ENCODE peak calls at places on chromosome 3, in four cellular contexts. One of them, this sample, is unnamed.

GRCh38 chr3:179450321-179450720 is 949 bp downstream of the GNB4 start:
- DNase-seq in AG09309: no peak
- DNase-seq in keratinocyte: no peak
- DNase-seq in fibroblast of villous mesenchyme: peak; percentile 48
- DNase-seq in this sample: no peak

GRCh38 chr3:117193390-117193789 is 483.8 kb downstream of the TUSC7 start:
- DNase-seq in AG09309: no peak
- DNase-seq in keratinocyte: no peak
- DNase-seq in fibroblast of villous mesenchyme: peak; percentile 1
- DNase-seq in this sample: no peak

GRCh38 chr3:71466483-71466882 is 117.0 kb downstream of the FOXP1 start:
- DNase-seq in AG09309: no peak
- DNase-seq in keratinocyte: no peak
- DNase-seq in fibroblast of villous mesenchyme: peak; percentile 13
- DNase-seq in this sample: no peak

GRCh38 chr3:196097373-196098154 is 15.7 kb upstream of the TFRC start:
- DNase-seq in AG09309: no peak
- DNase-seq in keratinocyte: no peak
- DNase-seq in fibroblast of villous mesenchyme: no peak
- DNase-seq in this sample: no peak

GRCh38 chr3:49018707-49019006 is 277 bp upstream of the DALRD3 start:
- DNase-seq in AG09309: no peak
- DNase-seq in keratinocyte: no peak
- DNase-seq in fibroblast of villous mesenchyme: peak; percentile 12
- DNase-seq in this sample: no peak

GRCh38 chr3:73380735-73381532 is 243.8 kb downstream of the PDZRN3 start:
- DNase-seq in AG09309: no peak
- DNase-seq in keratinocyte: no peak
- DNase-seq in fibroblast of villous mesenchyme: no peak
- DNase-seq in this sample: no peak

GRCh38 chr3:57530071-57530608 is 14.0 kb downstream of the DNAH12 start:
- DNase-seq in AG09309: no peak
- DNase-seq in keratinocyte: no peak
- DNase-seq in fibroblast of villous mesenchyme: peak; percentile 27
- DNase-seq in this sample: peak; percentile 34

GRCh38 chr3:115961390-115961789 is 338.1 kb downstream of the GAP43 start:
- DNase-seq in AG09309: no peak
- DNase-seq in keratinocyte: no peak
- DNase-seq in fibroblast of villous mesenchyme: no peak
- DNase-seq in this sample: peak; percentile 13

GRCh38 chr3:86731501-86731901 is 259.4 kb downstream of the VGLL3 start:
- DNase-seq in AG09309: no peak
- DNase-seq in keratinocyte: no peak
- DNase-seq in fibroblast of villous mesenchyme: no peak
- DNase-seq in this sample: no peak

GRCh38 chr3:196208942-196209695 is 2.1 kb downstream of the ZDHHC19 start:
- DNase-seq in AG09309: no peak
- DNase-seq in keratinocyte: no peak
- DNase-seq in fibroblast of villous mesenchyme: no peak
- DNase-seq in this sample: no peak

GRCh38 chr3:138653567-138653966 is 45.0 kb downstream of the FAIM start:
- DNase-seq in AG09309: no peak
- DNase-seq in keratinocyte: no peak
- DNase-seq in fibroblast of villous mesenchyme: no peak
- DNase-seq in this sample: no peak

GRCh38 chr3:198061119-198062067 is 101.4 kb downstream of the LMLN start:
- DNase-seq in AG09309: no peak
- DNase-seq in keratinocyte: no peak
- DNase-seq in fibroblast of villous mesenchyme: no peak
- DNase-seq in this sample: no peak

GRCh38 chr3:167851749-167852148 is 116.2 kb downstream of the SERPINI1 start:
- DNase-seq in AG09309: no peak
- DNase-seq in keratinocyte: no peak
- DNase-seq in fibroblast of villous mesenchyme: no peak
- DNase-seq in this sample: no peak

GRCh38 chr3:52023860-52024764 is 28.4 kb upstream of the RPL29 start:
- DNase-seq in AG09309: no peak
- DNase-seq in keratinocyte: no peak
- DNase-seq in fibroblast of villous mesenchyme: no peak
- DNase-seq in this sample: no peak

GRCh38 chr3:141000027-141000663 is 51.0 kb upstream of the SPSB4 start:
- DNase-seq in AG09309: peak; percentile 10
- DNase-seq in keratinocyte: no peak
- DNase-seq in fibroblast of villous mesenchyme: peak; percentile 49
- DNase-seq in this sample: peak; percentile 48

GRCh38 chr3:133574260-133574881 is 885 bp downstream of the CDV3 start:
- DNase-seq in AG09309: no peak
- DNase-seq in keratinocyte: no peak
- DNase-seq in fibroblast of villous mesenchyme: peak; percentile 82
- DNase-seq in this sample: peak; percentile 62

GRCh38 chr3:31911643-31912042 is 69.4 kb downstream of the OSBPL10 start:
- DNase-seq in AG09309: no peak
- DNase-seq in keratinocyte: peak; percentile 53
- DNase-seq in fibroblast of villous mesenchyme: no peak
- DNase-seq in this sample: no peak

GRCh38 chr3:99774467-99774866 is 43.2 kb upstream of the CMSS1 start:
- DNase-seq in AG09309: peak; percentile 75
- DNase-seq in keratinocyte: peak; percentile 93
- DNase-seq in fibroblast of villous mesenchyme: peak; percentile 66
- DNase-seq in this sample: peak; percentile 89

GRCh38 chr3:142912440-142913172 is 23.7 kb upstream of the PCOLCE2 start:
- DNase-seq in AG09309: no peak
- DNase-seq in keratinocyte: no peak
- DNase-seq in fibroblast of villous mesenchyme: no peak
- DNase-seq in this sample: no peak

GRCh38 chr3:129892486-129892856 is 1.0 kb downstream of the TMCC1 start:
- DNase-seq in AG09309: no peak
- DNase-seq in keratinocyte: no peak
- DNase-seq in fibroblast of villous mesenchyme: no peak
- DNase-seq in this sample: no peak

GRCh38 chr3:49028673-49029562 is at the start of gene IMPDH2:
- DNase-seq in AG09309: peak; percentile 61
- DNase-seq in keratinocyte: no peak
- DNase-seq in fibroblast of villous mesenchyme: peak; percentile 93
- DNase-seq in this sample: peak; percentile 90

GRCh38 chr3:44960387-44961026 is 15.5 kb downstream of the ZDHHC3 start:
- DNase-seq in AG09309: no peak
- DNase-seq in keratinocyte: no peak
- DNase-seq in fibroblast of villous mesenchyme: no peak
- DNase-seq in this sample: peak; percentile 53

GRCh38 chr3:161401389-161401788 is 30.1 kb upstream of the SPTSSB start:
- DNase-seq in AG09309: no peak
- DNase-seq in keratinocyte: no peak
- DNase-seq in fibroblast of villous mesenchyme: peak; percentile 33
- DNase-seq in this sample: peak; percentile 6

GRCh38 chr3:153714588-153715285 is 406.5 kb upstream of the ARHGEF26 start:
- DNase-seq in AG09309: no peak
- DNase-seq in keratinocyte: no peak
- DNase-seq in fibroblast of villous mesenchyme: no peak
- DNase-seq in this sample: no peak

GRCh38 chr3:141104151-141104741 is 53.1 kb downstream of the SPSB4 start:
- DNase-seq in AG09309: no peak
- DNase-seq in keratinocyte: no peak
- DNase-seq in fibroblast of villous mesenchyme: no peak
- DNase-seq in this sample: no peak

GRCh38 chr3:126490619-126491018 is 14.9 kb upstream of the ZXDC start:
- DNase-seq in AG09309: no peak
- DNase-seq in keratinocyte: no peak
- DNase-seq in fibroblast of villous mesenchyme: no peak
- DNase-seq in this sample: no peak

GRCh38 chr3:141878812-141879211 is 2.4 kb downstream of the ATP1B3 start:
- DNase-seq in AG09309: no peak
- DNase-seq in keratinocyte: no peak
- DNase-seq in fibroblast of villous mesenchyme: peak; percentile 56
- DNase-seq in this sample: peak; percentile 47

GRCh38 chr3:48684480-48685143 is 1.1 kb downstream of the NCKIPSD start:
- DNase-seq in AG09309: no peak
- DNase-seq in keratinocyte: no peak
- DNase-seq in fibroblast of villous mesenchyme: peak; percentile 50
- DNase-seq in this sample: no peak

GRCh38 chr3:192514081-192514753 is 213.1 kb downstream of the FGF12 start:
- DNase-seq in AG09309: no peak
- DNase-seq in keratinocyte: no peak
- DNase-seq in fibroblast of villous mesenchyme: no peak
- DNase-seq in this sample: no peak

GRCh38 chr3:193805448-193805847 is 212.4 kb downstream of the OPA1 start:
- DNase-seq in AG09309: no peak
- DNase-seq in keratinocyte: peak; percentile 91
- DNase-seq in fibroblast of villous mesenchyme: peak; percentile 95
- DNase-seq in this sample: peak; percentile 47

GRCh38 chr3:120094776-120095225 is 554 bp upstream of the GSK3B start:
- DNase-seq in AG09309: peak; percentile 99
- DNase-seq in keratinocyte: peak; percentile 97
- DNase-seq in fibroblast of villous mesenchyme: peak; percentile 100
- DNase-seq in this sample: peak; percentile 100

GRCh38 chr3:197592361-197593045 is 36.7 kb upstream of the BDH1 start:
- DNase-seq in AG09309: no peak
- DNase-seq in keratinocyte: no peak
- DNase-seq in fibroblast of villous mesenchyme: no peak
- DNase-seq in this sample: no peak

GRCh38 chr3:135325726-135326245 is 530.7 kb downstream of the EPHB1 start:
- DNase-seq in AG09309: no peak
- DNase-seq in keratinocyte: no peak
- DNase-seq in fibroblast of villous mesenchyme: no peak
- DNase-seq in this sample: no peak

GRCh38 chr3:34009480-34009844 is 211.0 kb downstream of the PDCD6IP start:
- DNase-seq in AG09309: no peak
- DNase-seq in keratinocyte: no peak
- DNase-seq in fibroblast of villous mesenchyme: peak; percentile 34
- DNase-seq in this sample: no peak

GRCh38 chr3:55327131-55327920 is 159.8 kb downstream of the WNT5A start:
- DNase-seq in AG09309: peak; percentile 20
- DNase-seq in keratinocyte: no peak
- DNase-seq in fibroblast of villous mesenchyme: no peak
- DNase-seq in this sample: peak; percentile 62

GRCh38 chr3:30606301-30607031 is at the start of gene TGFBR2:
- DNase-seq in AG09309: peak; percentile 95
- DNase-seq in keratinocyte: peak; percentile 83
- DNase-seq in fibroblast of villous mesenchyme: peak; percentile 98
- DNase-seq in this sample: peak; percentile 99
- TF ChIP-seq CTCF in AG09309: peak; percentile 10
- TF ChIP-seq CTCF in keratinocyte: peak; percentile 19
- TF ChIP-seq CTCF in fibroblast of villous mesenchyme: no peak
- TF ChIP-seq CTCF in this sample: peak; percentile 12

DNA sequence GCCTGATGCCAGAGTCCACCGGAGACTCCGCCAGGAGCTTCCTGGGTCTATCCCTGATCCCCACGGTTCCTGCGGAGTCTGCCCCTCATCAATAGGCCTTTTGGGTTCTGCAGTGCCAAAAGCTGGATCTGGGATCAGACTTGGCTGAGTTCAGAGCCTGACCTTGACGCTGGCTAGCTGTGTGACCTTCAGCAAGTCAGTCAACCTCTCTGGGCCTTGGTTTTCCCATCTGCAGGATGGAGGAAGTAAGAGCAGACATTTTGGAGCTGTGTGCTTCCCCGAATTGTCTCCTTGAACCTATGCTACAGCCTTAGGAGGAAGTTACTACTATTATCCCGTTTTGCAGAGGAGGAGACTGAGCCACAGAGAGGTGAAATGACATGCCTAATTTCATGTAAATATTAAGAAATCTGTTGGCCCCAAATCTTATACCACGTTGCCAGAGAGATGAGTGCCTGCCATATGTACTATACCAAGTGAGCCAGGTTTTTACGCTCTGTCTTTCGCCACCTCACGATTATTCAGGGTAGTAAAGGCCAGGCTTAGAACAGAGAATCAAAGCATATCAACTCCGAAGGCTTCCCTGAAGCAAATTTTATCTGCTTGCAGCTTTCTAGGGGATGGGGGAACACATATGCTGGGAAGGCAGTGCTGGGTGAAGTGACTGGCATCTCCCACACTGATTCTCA is 112.6 kb downstream of the SRGAP3 start:
- DNase-seq in AG09309: no peak
- DNase-seq in keratinocyte: no peak
- DNase-seq in fibroblast of villous mesenchyme: no peak
- DNase-seq in this sample: no peak
- H3K4me3 ChIP-seq in AG09309: no peak overlapping the region
- H3K4me3 ChIP-seq in keratinocyte: no peak overlapping the region
- H3K4me3 ChIP-seq in fibroblast of villous mesenchyme: no peak overlapping the region
- H3K4me3 ChIP-seq in this sample: no peak overlapping the region

GRCh38 chr3:12808587-12808986 is 12.1 kb downstream of the CAND2 start:
- DNase-seq in AG09309: no peak
- DNase-seq in keratinocyte: no peak
- DNase-seq in fibroblast of villous mesenchyme: no peak
- DNase-seq in this sample: no peak

GRCh38 chr3:12807960-12808359 is 11.5 kb downstream of the CAND2 start:
- DNase-seq in AG09309: no peak
- DNase-seq in keratinocyte: no peak
- DNase-seq in fibroblast of villous mesenchyme: no peak
- DNase-seq in this sample: no peak

GRCh38 chr3:12809001-12809400 is 12.5 kb downstream of the CAND2 start:
- DNase-seq in AG09309: no peak
- DNase-seq in keratinocyte: no peak
- DNase-seq in fibroblast of villous mesenchyme: no peak
- DNase-seq in this sample: no peak

GRCh38 chr3:12809435-12809834 is 13.0 kb downstream of the CAND2 start:
- DNase-seq in AG09309: no peak
- DNase-seq in keratinocyte: no peak
- DNase-seq in fibroblast of villous mesenchyme: no peak
- DNase-seq in this sample: no peak

DNA sequence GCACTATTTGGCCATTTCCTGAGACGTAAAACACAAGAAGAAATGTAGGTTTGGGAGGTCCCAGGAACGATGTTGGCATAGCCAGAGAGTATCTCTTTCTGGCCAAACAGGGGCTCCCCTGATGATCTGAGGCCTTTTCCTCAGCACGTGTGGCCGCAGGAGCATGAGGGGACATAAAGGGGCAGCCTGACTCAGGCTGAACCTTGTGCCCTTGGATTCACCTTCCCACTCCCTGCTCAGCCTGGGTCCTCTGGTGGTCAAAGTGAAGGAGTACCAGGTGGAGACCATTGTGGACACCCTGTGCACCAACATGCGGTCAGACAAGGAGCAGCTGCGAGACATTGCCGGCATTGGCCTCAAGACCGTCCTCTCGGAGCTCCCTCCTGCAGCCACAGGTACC is 10.6 kb downstream of the CAND2 start:
- DNase-seq in AG09309: no peak
- DNase-seq in keratinocyte: no peak
- DNase-seq in fibroblast of villous mesenchyme: no peak
- DNase-seq in this sample: no peak
- TF ChIP-seq CTCF in AG09309: no peak
- TF ChIP-seq CTCF in keratinocyte: no peak
- TF ChIP-seq CTCF in fibroblast of villous mesenchyme: no peak
- TF ChIP-seq CTCF in this sample: no peak

GRCh38 chr3:14525685-14526631 is 14.2 kb downstream of the GRIP2 start:
- DNase-seq in AG09309: peak; percentile 37
- DNase-seq in keratinocyte: no peak
- DNase-seq in fibroblast of villous mesenchyme: peak; percentile 89
- DNase-seq in this sample: peak; percentile 56

GRCh38 chr3:14522768-14523167 is 17.4 kb downstream of the GRIP2 start:
- DNase-seq in AG09309: no peak
- DNase-seq in keratinocyte: no peak
- DNase-seq in fibroblast of villous mesenchyme: no peak
- DNase-seq in this sample: no peak

GRCh38 chr3:14524311-14524711 is 15.8 kb downstream of the GRIP2 start:
- DNase-seq in AG09309: no peak
- DNase-seq in keratinocyte: no peak
- DNase-seq in fibroblast of villous mesenchyme: no peak
- DNase-seq in this sample: no peak

GRCh38 chr3:14523792-14524191 is 16.4 kb downstream of the GRIP2 start:
- DNase-seq in AG09309: peak; percentile 1
- DNase-seq in keratinocyte: no peak
- DNase-seq in fibroblast of villous mesenchyme: peak; percentile 45
- DNase-seq in this sample: peak; percentile 20

GRCh38 chr3:14524920-14525660 is 15.1 kb downstream of the GRIP2 start:
- DNase-seq in AG09309: no peak
- DNase-seq in keratinocyte: no peak
- DNase-seq in fibroblast of villous mesenchyme: no peak
- DNase-seq in this sample: no peak
- H3K4me3 ChIP-seq in AG09309: no peak overlapping the region
- H3K4me3 ChIP-seq in keratinocyte: no peak overlapping the region
- H3K4me3 ChIP-seq in fibroblast of villous mesenchyme: peak overlapping the region; percentile 48
- H3K4me3 ChIP-seq in this sample: no peak overlapping the region

This sample was measured in AG10803.